ENCODE peak calls at places on chromosomes 6 and 20, in nine cellular contexts. Z is DMS79; W is hypothalamus; U is fibroblast of villous mesenchyme; O is ACHN; T is NCI-H1092; I is fibroblast of lung; D is activated CD4-positive, alpha-beta T cell treated with anti-CD3 and anti-CD28 coated beads for 1 hour; S is iris pigment epithelial cell. N is an unnamed sample.

GRCh38 chr6:142845624-142846458 is 99.1 kb downstream of the HIVEP2 start:
- DNase-seq in Z (peak), W (peak), U (peak), O (peak), T (no peak), I (peak), D (peak), S (peak), N (peak)

GRCh38 chr6:76633259-76633658 is 560.8 kb upstream of the IMPG1 start:
- DNase-seq in Z (no peak), W (no peak), U (no peak), O (no peak), T (no peak), I (no peak), D (no peak), S (no peak), N (no peak)

GRCh38 chr6:90493332-90493731 is 93.5 kb downstream of the MAP3K7 start:
- DNase-seq in Z (no peak), W (no peak), U (no peak), O (no peak), T (no peak), I (peak), D (no peak), S (peak), N (no peak)

GRCh38 chr6:21836292-21836691 is 242.7 kb downstream of the SOX4 start:
- DNase-seq in Z (no peak), W (no peak), U (peak), O (no peak), T (no peak), I (no peak), D (no peak), S (no peak), N (no peak)

GRCh38 chr6:110342759-110343158 is 15.4 kb downstream of the METTL24 start:
- DNase-seq in Z (no peak), W (no peak), U (no peak), O (no peak), T (no peak), I (no peak), D (no peak), S (no peak), N (no peak)

GRCh38 chr20:49028684-49029083 is 17.4 kb upstream of the CSE1L start:
- DNase-seq in Z (no peak), W (peak), U (peak), O (peak), T (no peak), I (peak), D (no peak), S (peak), N (no peak)

GRCh38 chr6:122364084-122364483 is 35.4 kb upstream of the HSF2 start:
- DNase-seq in Z (no peak), W (no peak), U (no peak), O (no peak), T (no peak), I (no peak), D (no peak), S (no peak), N (no peak)

GRCh38 chr6:32790306-32790705 is 26.5 kb downstream of the HLA-DOB start:
- DNase-seq in Z (no peak), W (no peak), U (no peak), O (no peak), T (no peak), I (no peak), D (no peak), S (no peak), N (no peak)

GRCh38 chr6:168819546-168819945 is 378.6 kb downstream of the SMOC2 start:
- DNase-seq in Z (no peak), W (no peak), U (no peak), O (no peak), T (no peak), I (no peak), D (no peak), S (no peak), N (no peak)

GRCh38 chr6:145809211-145809610 is 5.4 kb downstream of the FBXO30 start:
- DNase-seq in Z (no peak), W (no peak), U (peak), O (no peak), T (no peak), I (no peak), D (no peak), S (peak), N (no peak)

GRCh38 chr6:9417400-9417799 is 982.1 kb upstream of the SLC35B3 start:
- DNase-seq in Z (no peak), W (no peak), U (no peak), O (no peak), T (no peak), I (no peak), D (no peak), S (no peak), N (no peak)

GRCh38 chr6:82006027-82006738 is 241.4 kb downstream of the IBTK start:
- DNase-seq in Z (no peak), W (no peak), U (peak), O (peak), T (no peak), I (peak), D (no peak), S (peak), N (no peak)

GRCh38 chr6:29916741-29917140 is 25.6 kb upstream of the HLA-A start:
- DNase-seq in Z (peak), W (no peak), U (no peak), O (no peak), T (peak), I (no peak), D (no peak), S (no peak), N (no peak)

GRCh38 chr20:47475419-47476044 is 26.2 kb upstream of the NCOA3 start:
- DNase-seq in Z (no peak), W (no peak), U (no peak), O (no peak), T (no peak), I (no peak), D (no peak), S (no peak), N (no peak)

GRCh38 chr6:27668442-27669275 is 195.8 kb upstream of the ZNF184 start:
- DNase-seq in Z (peak), W (no peak), U (peak), O (peak), T (no peak), I (peak), D (no peak), S (peak), N (no peak)

GRCh38 chr6:160837146-160837545 is 135.1 kb downstream of the PLG start:
- DNase-seq in Z (no peak), W (no peak), U (no peak), O (no peak), T (no peak), I (no peak), D (no peak), S (no peak), N (no peak)

GRCh38 chr20:62186887-62187866 is 4.3 kb downstream of the MTG2 start:
- DNase-seq in Z (no peak), W (no peak), U (no peak), O (no peak), T (no peak), I (peak), D (no peak), S (peak), N (no peak)

GRCh38 chr6:46746691-46747090 is at the start of gene ANKRD66:
- DNase-seq in Z (no peak), W (no peak), U (no peak), O (no peak), T (no peak), I (no peak), D (no peak), S (no peak), N (no peak)

GRCh38 chr6:137867685-137868509 is 838 bp downstream of the TNFAIP3 start:
- DNase-seq in Z (peak), W (no peak), U (no peak), O (peak), T (no peak), I (no peak), D (no peak), S (no peak), N (no peak)

GRCh38 chr6:20286968-20287565 is 74.8 kb upstream of the MBOAT1 start:
- DNase-seq in Z (no peak), W (no peak), U (peak), O (no peak), T (no peak), I (peak), D (no peak), S (peak), N (no peak)

GRCh38 chr6:15962449-15962764 is 166.5 kb upstream of the MYLIP start:
- DNase-seq in Z (no peak), W (no peak), U (peak), O (no peak), T (no peak), I (peak), D (no peak), S (peak), N (no peak)